ENCODE peak calls at places on chromosomes 12 and 14, in eight cellular contexts. One of them, this sample, is unnamed.

GRCh38 chr12:30761730-30762129 is 7.0 kb upstream of the CAPRIN2 start:
- DNase-seq in H7: no peak
- DNase-seq in left ventricle myocardium superior: no peak
- DNase-seq in choroid plexus epithelial cell: no peak
- DNase-seq in GM20000: no peak
- DNase-seq in T1000: no peak
- DNase-seq in endothelial cell: no peak
- DNase-seq in ACHN: no peak
- DNase-seq in this sample: no peak

GRCh38 chr12:59491877-59492276 is 104.0 kb upstream of the SLC16A7 start:
- DNase-seq in H7: no peak
- DNase-seq in left ventricle myocardium superior: no peak
- DNase-seq in choroid plexus epithelial cell: no peak
- DNase-seq in GM20000: no peak
- DNase-seq in T1000: no peak
- DNase-seq in endothelial cell: no peak
- DNase-seq in ACHN: no peak
- DNase-seq in this sample: no peak

GRCh38 chr12:23209793-23210192 is 584.8 kb downstream of the ETNK1 start:
- DNase-seq in H7: no peak
- DNase-seq in left ventricle myocardium superior: no peak
- DNase-seq in choroid plexus epithelial cell: peak
- DNase-seq in GM20000: no peak
- DNase-seq in T1000: peak
- DNase-seq in endothelial cell: no peak
- DNase-seq in ACHN: no peak
- DNase-seq in this sample: peak

GRCh38 chr14:71166434-71166833 is 259.2 kb downstream of the PCNX1 start:
- DNase-seq in H7: peak
- DNase-seq in left ventricle myocardium superior: no peak
- DNase-seq in choroid plexus epithelial cell: peak
- DNase-seq in GM20000: peak
- DNase-seq in T1000: no peak
- DNase-seq in endothelial cell: peak
- DNase-seq in ACHN: peak
- DNase-seq in this sample: peak

GRCh38 chr12:62930546-62931425 is 4.2 kb downstream of the PPM1H start:
- DNase-seq in H7: no peak
- DNase-seq in left ventricle myocardium superior: no peak
- DNase-seq in choroid plexus epithelial cell: no peak
- DNase-seq in GM20000: no peak
- DNase-seq in T1000: no peak
- DNase-seq in endothelial cell: no peak
- DNase-seq in ACHN: no peak
- DNase-seq in this sample: no peak

GRCh38 chr14:104794641-104795467 is 694 bp downstream of the AKT1 start:
- DNase-seq in H7: peak
- DNase-seq in left ventricle myocardium superior: peak
- DNase-seq in choroid plexus epithelial cell: peak
- DNase-seq in GM20000: peak
- DNase-seq in T1000: no peak
- DNase-seq in endothelial cell: no peak
- DNase-seq in ACHN: peak
- DNase-seq in this sample: no peak

GRCh38 chr12:4984971-4985370 is 58.7 kb upstream of the KCNA5 start:
- DNase-seq in H7: no peak
- DNase-seq in left ventricle myocardium superior: no peak
- DNase-seq in choroid plexus epithelial cell: no peak
- DNase-seq in GM20000: no peak
- DNase-seq in T1000: no peak
- DNase-seq in endothelial cell: no peak
- DNase-seq in ACHN: no peak
- DNase-seq in this sample: no peak

GRCh38 chr12:50581226-50582184 is 76.7 kb downstream of the DIP2B start:
- DNase-seq in H7: no peak
- DNase-seq in left ventricle myocardium superior: no peak
- DNase-seq in choroid plexus epithelial cell: peak
- DNase-seq in GM20000: no peak
- DNase-seq in T1000: no peak
- DNase-seq in endothelial cell: no peak
- DNase-seq in ACHN: peak
- DNase-seq in this sample: peak

GRCh38 chr12:22740656-22741350 is 115.8 kb downstream of the ETNK1 start:
- DNase-seq in H7: no peak
- DNase-seq in left ventricle myocardium superior: no peak
- DNase-seq in choroid plexus epithelial cell: no peak
- DNase-seq in GM20000: no peak
- DNase-seq in T1000: no peak
- DNase-seq in endothelial cell: no peak
- DNase-seq in ACHN: no peak
- DNase-seq in this sample: no peak

GRCh38 chr12:51507188-51507587 is 82.6 kb downstream of the SLC4A8 start:
- DNase-seq in H7: no peak
- DNase-seq in left ventricle myocardium superior: no peak
- DNase-seq in choroid plexus epithelial cell: no peak
- DNase-seq in GM20000: no peak
- DNase-seq in T1000: no peak
- DNase-seq in endothelial cell: no peak
- DNase-seq in ACHN: no peak
- DNase-seq in this sample: no peak

GRCh38 chr12:124347805-124348658 is 53.1 kb downstream of the RFLNA start:
- DNase-seq in H7: peak
- DNase-seq in left ventricle myocardium superior: no peak
- DNase-seq in choroid plexus epithelial cell: no peak
- DNase-seq in GM20000: no peak
- DNase-seq in T1000: no peak
- DNase-seq in endothelial cell: peak
- DNase-seq in ACHN: peak
- DNase-seq in this sample: no peak

GRCh38 chr14:96091149-96091693 is 52.1 kb downstream of the C14orf132 start:
- DNase-seq in H7: no peak
- DNase-seq in left ventricle myocardium superior: no peak
- DNase-seq in choroid plexus epithelial cell: no peak
- DNase-seq in GM20000: no peak
- DNase-seq in T1000: no peak
- DNase-seq in endothelial cell: no peak
- DNase-seq in ACHN: no peak
- DNase-seq in this sample: no peak

This sample was measured in fibroblast of mammary gland.